ENCODE peak calls at places on chromosomes 11 and 22, in five cellular contexts. J, B, Q, V and N are unnamed samples.

GRCh38 chr22:42939941-42940653 is 74.9 kb downstream of the PACSIN2 start:
- DNase-seq in B (no peak), Q (peak; percentile 75), J (no peak), V (no peak), N (no peak)

GRCh38 chr11:24324211-24324610 is 172.6 kb upstream of the LUZP2 start:
- DNase-seq in J (no peak), Q (no peak), B (no peak), V (no peak), N (no peak)

GRCh38 chr11:17897495-17897894 is 115.4 kb downstream of the SERGEF start:
- DNase-seq in Q (no peak), J (no peak), V (no peak), B (no peak), N (no peak)

GRCh38 chr22:35601743-35602633 is 15.1 kb downstream of the MB start:
- DNase-seq in B (no peak), J (no peak), Q (peak; percentile 59), V (no peak), N (no peak)

GRCh38 chr11:118597556-118597955 is 9.9 kb upstream of the PHLDB1 start:
- DNase-seq in J (no peak), Q (no peak), V (no peak), B (no peak), N (no peak)

GRCh38 chr22:44261861-44262595 is 50.7 kb downstream of the SHISAL1 start:
- DNase-seq in V (no peak), B (no peak), J (no peak), Q (peak; percentile 39), N (peak; percentile 10)

GRCh38 chr11:46778416-46778815 is 59.4 kb downstream of the F2 start:
- DNase-seq in Q (no peak), J (no peak), B (no peak), V (no peak), N (no peak)

GRCh38 chr22:26889794-26890193 is 232.4 kb downstream of the MIAT start:
- DNase-seq in V (no peak), B (no peak), J (no peak), Q (peak; percentile 27), N (no peak)

GRCh38 chr11:60984149-60984548 is 12.7 kb downstream of the CD6 start:
- DNase-seq in Q (no peak), B (no peak), V (no peak), J (no peak), N (no peak)

GRCh38 chr22:48739348-48740085 is 1088.2 kb downstream of the BRD1 start:
- DNase-seq in J (no peak), B (no peak), V (no peak), Q (no peak), N (no peak)

GRCh38 chr22:36077261-36077660 is 48.6 kb upstream of the RBFOX2 start:
- DNase-seq in Q (peak; percentile 46), B (no peak), V (no peak), J (no peak), N (no peak)

GRCh38 chr11:11937433-11937832 is 71.0 kb downstream of the DKK3 start:
- DNase-seq in J (no peak), B (no peak), Q (peak; percentile 22), V (no peak), N (no peak)

GRCh38 chr11:11929920-11930319 is 78.5 kb downstream of the DKK3 start:
- DNase-seq in B (no peak), J (no peak), V (no peak), Q (no peak), N (no peak)

GRCh38 chr11:11931461-11932055 is 76.9 kb downstream of the DKK3 start:
- DNase-seq in B (no peak), J (no peak), V (peak; percentile 19), Q (peak; percentile 83), N (no peak)
- TF ChIP-seq CTCF in B (peak; percentile 80), J (peak; percentile 66), V (no peak), Q (peak; percentile 72), N (no peak)

DNA sequence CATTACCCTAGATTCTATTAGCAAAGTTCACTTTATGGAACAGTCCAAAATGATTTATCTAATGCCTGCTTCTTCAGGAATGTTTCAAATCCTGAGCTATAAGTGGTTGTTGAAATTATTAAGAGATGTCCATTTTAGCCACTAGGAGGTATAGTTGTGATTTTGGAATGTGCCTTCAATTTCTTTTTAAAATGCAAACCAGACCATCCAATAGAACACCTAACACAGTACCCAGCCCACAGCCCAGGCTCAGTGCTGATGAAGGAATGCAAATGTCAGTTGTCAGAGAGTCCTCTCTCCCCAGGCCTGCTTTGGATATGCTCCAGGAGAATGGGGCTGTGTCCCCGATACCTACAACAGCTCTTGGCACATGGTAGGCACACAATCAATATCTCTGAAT is 85.8 kb upstream of the E2F8 start:
- DNase-seq in J (no peak), V (no peak), Q (peak; percentile 61), B (no peak), N (no peak)
- TF ChIP-seq CTCF in J (peak; percentile 20), V (no peak), Q (peak; percentile 49), B (peak; percentile 48), N (no peak)

GRCh38 chr11:7851391-7851790 is 54.6 kb upstream of the OR5P2 start:
- DNase-seq in J (no peak), Q (no peak), B (no peak), V (no peak), N (no peak)
- TF ChIP-seq CTCF in J (no peak), Q (no peak), B (no peak), V (no peak), N (no peak)

GRCh38 chr11:27390318-27390958 is 27.4 kb upstream of the CCDC34 start:
- DNase-seq in B (no peak), J (no peak), Q (no peak), V (no peak), N (no peak)
- TF ChIP-seq CTCF in B (no peak), J (peak; percentile 27), Q (peak; percentile 3), V (no peak), N (no peak)

GRCh38 chr11:134069426-134069921 is 602 bp downstream of the JAM3 start:
- DNase-seq in B (peak; percentile 36), J (no peak), Q (no peak), V (no peak), N (no peak)

GRCh38 chr11:134071306-134071705 is 2.4 kb downstream of the JAM3 start:
- DNase-seq in J (no peak), V (no peak), B (no peak), Q (no peak), N (no peak)

GRCh38 chr11:134074346-134074745 is 5.5 kb downstream of the JAM3 start:
- DNase-seq in V (no peak), B (no peak), J (no peak), Q (peak; percentile 47), N (no peak)

GRCh38 chr11:134069996-134070845 is 1.3 kb downstream of the JAM3 start:
- DNase-seq in B (no peak), V (no peak), J (no peak), Q (no peak), N (no peak)

GRCh38 chr11:134071766-134072403 is 3.0 kb downstream of the JAM3 start:
- DNase-seq in J (no peak), V (no peak), Q (no peak), B (no peak), N (no peak)
- TF ChIP-seq CTCF in J (peak; percentile 26), V (no peak), Q (peak; percentile 18), B (peak; percentile 54), N (no peak)

GRCh38 chr11:44329472-44330230 is 19.7 kb upstream of the ALX4 start:
- DNase-seq in Q (no peak), J (no peak), B (no peak), V (no peak), N (no peak)

GRCh38 chr11:44325698-44326097 is 15.8 kb upstream of the ALX4 start:
- DNase-seq in Q (no peak), J (no peak), B (no peak), V (no peak), N (no peak)

GRCh38 chr11:44326615-44327475 is 16.9 kb upstream of the ALX4 start:
- DNase-seq in V (no peak), Q (no peak), B (no peak), J (no peak), N (no peak)

GRCh38 chr11:44324787-44325525 is 15.0 kb upstream of the ALX4 start:
- DNase-seq in V (no peak), J (no peak), Q (no peak), B (no peak), N (no peak)

DNA sequence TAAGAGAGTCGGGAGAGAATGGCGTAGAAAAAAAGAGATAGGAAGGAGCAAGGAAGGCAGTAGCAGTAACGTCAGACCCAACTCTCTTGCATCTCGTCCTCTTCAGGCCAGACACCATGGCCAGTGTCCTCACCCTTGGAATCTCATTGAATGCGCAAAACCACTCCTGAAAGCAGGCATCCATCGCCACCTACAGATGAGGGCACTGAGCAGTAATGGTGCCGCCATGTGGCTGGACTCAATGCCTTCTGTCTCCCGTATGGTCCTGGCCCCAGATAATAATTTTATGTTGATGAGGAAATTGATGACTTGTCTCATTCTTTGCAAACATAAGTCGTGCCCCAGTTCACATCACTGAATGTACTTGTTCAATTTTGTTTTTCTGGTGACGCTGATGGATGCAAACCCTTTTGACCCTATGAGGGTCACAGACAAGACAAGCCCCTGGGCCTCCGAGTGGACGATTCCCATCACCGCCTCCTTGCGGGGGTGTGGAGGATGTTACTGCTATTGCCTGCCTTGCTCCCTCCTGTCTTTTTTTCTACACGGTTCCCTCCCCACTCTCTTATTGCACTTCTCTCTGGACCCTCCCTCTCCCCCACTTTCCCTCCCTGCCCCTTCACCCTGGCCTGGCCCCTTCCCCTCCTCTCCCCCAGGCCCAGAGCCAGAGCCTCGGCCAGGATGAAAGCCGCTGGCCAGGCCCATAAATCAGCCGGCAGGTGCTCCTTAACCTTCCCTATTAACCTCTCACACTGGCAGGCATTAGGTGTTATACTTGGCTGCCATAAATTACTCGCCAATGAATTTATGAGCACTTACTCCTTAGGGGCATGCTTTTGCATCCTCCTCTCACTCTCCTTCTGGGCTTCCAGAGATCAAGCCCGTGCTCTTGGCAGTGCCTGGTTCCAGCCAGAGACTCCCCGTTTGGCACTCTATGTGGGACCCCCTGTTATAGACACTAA is 18.1 kb upstream of the ALX4 start:
- DNase-seq in Q (no peak), V (no peak), J (no peak), B (no peak), N (no peak)
- TF ChIP-seq CTCF in Q (no peak), V (no peak), J (no peak), B (no peak), N (no peak)

DNA sequence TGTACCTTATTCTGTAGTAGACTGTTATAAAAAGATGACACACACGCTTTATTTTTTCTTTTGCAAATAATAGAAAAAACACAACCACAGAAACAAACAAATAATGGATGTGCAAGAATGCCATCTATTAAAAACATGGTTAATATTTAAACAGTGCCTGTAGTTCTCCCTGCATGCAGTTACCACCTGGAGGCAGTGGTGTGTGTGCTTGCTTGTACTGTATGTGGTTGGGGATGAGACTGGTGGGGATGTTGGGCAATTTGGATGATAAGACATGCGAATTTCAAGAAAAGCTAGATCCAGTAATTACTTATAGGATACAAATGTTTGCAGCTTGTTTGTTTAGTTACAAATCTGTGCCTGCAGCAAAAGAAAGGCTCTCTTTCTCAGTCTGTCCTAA is 3.6 kb downstream of the C11orf87 start:
- DNase-seq in V (no peak), J (no peak), Q (no peak), B (no peak), N (no peak)
- TF ChIP-seq CTCF in V (no peak), J (no peak), Q (peak; percentile 18), B (no peak), N (no peak)